ENCODE peak calls at places on chromosomes 3 and 15, in nine cellular contexts. D is stomach, V is esophagus squamous epithelium, S is lung, X is psoas muscle, E is mammary epithelial cell, C is HFF-Myc, U is foreskin fibroblast, R is heart right ventricle. J is an unnamed sample.

GRCh38 chr15:62241135-62241770 is 76.2 kb upstream of the C2CD4B start:
- DNase-seq in D (peak), V (no peak), S (no peak), X (no peak), E (peak), C (no peak), U (no peak), R (no peak), J (no peak)

GRCh38 chr3:178966299-178967183 is 105.1 kb downstream of the ZMAT3 start:
- DNase-seq in D (no peak), V (no peak), S (no peak), X (no peak), E (peak), C (peak), U (no peak), R (no peak), J (no peak)

GRCh38 chr3:58497074-58497473 is 5.2 kb downstream of the KCTD6 start:
- DNase-seq in D (no peak), V (no peak), S (no peak), X (no peak), E (peak), C (no peak), U (no peak), R (no peak), J (no peak)

GRCh38 chr3:63364495-63364894 is 86.4 kb downstream of the SYNPR start:
- DNase-seq in D (no peak), V (no peak), S (no peak), X (no peak), E (peak), C (no peak), U (peak), R (no peak), J (peak)

GRCh38 chr15:51227967-51228783 is 110.2 kb downstream of the CYP19A1 start:
- DNase-seq in D (no peak), V (no peak), S (no peak), X (no peak), E (peak), C (peak), U (peak), R (peak), J (peak)

GRCh38 chr3:138184994-138185393 is 2.1 kb upstream of the ARMC8 start:
- DNase-seq in D (no peak), V (no peak), S (no peak), X (no peak), E (peak), C (no peak), U (peak), R (no peak), J (no peak)

GRCh38 chr3:179948740-179949139 is 88.0 kb downstream of the PEX5L start:
- DNase-seq in D (no peak), V (no peak), S (no peak), X (no peak), E (no peak), C (no peak), U (no peak), R (no peak), J (no peak)

GRCh38 chr15:89731275-89731674 is 19.8 kb downstream of the MESP1 start:
- DNase-seq in D (no peak), V (no peak), S (no peak), X (no peak), E (no peak), C (no peak), U (no peak), R (no peak), J (no peak)

GRCh38 chr3:129052675-129053074 is 7.9 kb upstream of the GP9 start:
- DNase-seq in D (peak), V (no peak), S (no peak), X (no peak), E (no peak), C (no peak), U (no peak), R (peak), J (no peak)

GRCh38 chr3:126816956-126817777 is 113.1 kb downstream of the CHCHD6 start:
- DNase-seq in D (no peak), V (no peak), S (no peak), X (no peak), E (no peak), C (no peak), U (no peak), R (no peak), J (no peak)

GRCh38 chr3:87198774-87199173 is 28.3 kb upstream of the CHMP2B start:
- DNase-seq in D (no peak), V (no peak), S (no peak), X (no peak), E (no peak), C (no peak), U (no peak), R (no peak), J (no peak)

GRCh38 chr3:23959147-23959900 is 14.2 kb downstream of the NR1D2 start:
- DNase-seq in D (no peak), V (no peak), S (no peak), X (no peak), E (peak), C (peak), U (peak), R (no peak), J (peak)

GRCh38 chr3:151372063-151372820 is 12.3 kb downstream of the P2RY12 start:
- DNase-seq in D (no peak), V (no peak), S (no peak), X (no peak), E (no peak), C (no peak), U (no peak), R (no peak), J (no peak)

GRCh38 chr3:128931046-128931445 is 51.6 kb downstream of the ACAD9 start:
- DNase-seq in D (no peak), V (no peak), S (no peak), X (no peak), E (no peak), C (no peak), U (no peak), R (no peak), J (no peak)

GRCh38 chr15:49082960-49083359 is 36.7 kb upstream of the SECISBP2L start:
- DNase-seq in D (no peak), V (no peak), S (no peak), X (no peak), E (no peak), C (peak), U (peak), R (no peak), J (peak)

GRCh38 chr3:171184372-171184771 is 157.9 kb upstream of the SLC2A2 start:
- DNase-seq in D (no peak), V (no peak), S (no peak), X (no peak), E (no peak), C (no peak), U (no peak), R (no peak), J (no peak)

GRCh38 chr3:171185959-171186358 is 159.4 kb upstream of the SLC2A2 start:
- DNase-seq in D (no peak), V (no peak), S (no peak), X (no peak), E (no peak), C (no peak), U (no peak), R (no peak), J (no peak)

GRCh38 chr3:171185359-171185758 is 158.8 kb upstream of the SLC2A2 start:
- DNase-seq in D (no peak), V (no peak), S (no peak), X (no peak), E (no peak), C (no peak), U (no peak), R (no peak), J (no peak)

GRCh38 chr3:171181907-171182690 is 155.6 kb upstream of the SLC2A2 start:
- DNase-seq in D (no peak), V (no peak), S (no peak), X (no peak), E (peak), C (no peak), U (no peak), R (no peak), J (no peak)

GRCh38 chr3:171183042-171183441 is 156.5 kb upstream of the SLC2A2 start:
- DNase-seq in D (no peak), V (no peak), S (no peak), X (no peak), E (no peak), C (no peak), U (no peak), R (no peak), J (no peak)
- TF ChIP-seq CTCF in D (no peak), V (no peak), S (no peak), X (no peak), E (no peak), C (peak), U (no peak), R (no peak), J (peak)

DNA sequence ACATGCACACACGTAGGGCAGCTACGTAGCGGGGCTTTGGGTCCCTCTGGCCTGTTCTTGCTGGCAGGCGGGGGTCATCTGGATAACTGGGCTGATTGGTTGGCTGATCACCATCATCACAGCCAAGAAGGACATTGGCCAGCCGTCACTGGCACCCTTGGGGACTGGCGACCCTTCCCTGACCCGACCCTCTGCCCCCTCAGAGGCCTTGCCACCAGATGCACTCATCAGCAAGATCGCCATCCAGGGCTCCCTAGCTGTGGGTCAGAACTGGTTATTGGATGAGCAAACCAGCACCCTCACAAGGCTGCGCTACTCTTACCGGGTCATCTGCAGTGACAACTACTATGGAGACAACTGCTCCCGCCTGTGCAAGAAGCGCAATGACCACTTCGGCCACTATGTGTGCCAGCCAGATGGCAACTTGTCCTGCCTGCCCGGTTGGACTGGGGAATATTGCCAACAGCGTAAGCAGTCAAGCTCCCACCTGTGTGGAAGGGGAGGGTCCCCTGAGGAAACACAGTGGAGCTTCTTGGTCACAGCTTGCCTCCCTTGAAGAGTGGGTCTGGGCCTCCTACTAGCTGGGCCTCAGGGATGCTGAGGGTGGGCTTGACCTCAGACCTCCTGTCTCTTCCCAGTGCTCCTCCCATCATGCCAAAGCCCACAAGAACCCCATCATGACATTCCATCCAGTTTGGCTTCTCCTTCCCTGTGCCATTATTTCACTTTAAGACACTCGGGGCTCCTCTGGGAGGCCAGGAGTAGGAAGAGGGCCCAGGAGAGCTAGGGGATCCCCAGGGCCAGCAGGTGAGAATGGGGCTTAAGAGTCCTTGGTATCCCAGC is 2.4 kb downstream of the DLL4 start:
- DNase-seq in D (no peak), V (no peak), S (no peak), X (no peak), E (no peak), C (no peak), U (no peak), R (no peak), J (no peak)
- H3K4me3 ChIP-seq in D (peak), V (peak), S (peak), X (peak), E (no peak), C (peak), U (peak), R (peak), J (no peak)

GRCh38 chr15:25694238-25694584 is 168.9 kb downstream of the ATP10A start:
- DNase-seq in D (no peak), V (no peak), S (no peak), X (no peak), E (no peak), C (no peak), U (no peak), R (no peak), J (no peak)

GRCh38 chr15:25690673-25691543 is 172.2 kb downstream of the ATP10A start:
- DNase-seq in D (no peak), V (no peak), S (no peak), X (no peak), E (no peak), C (no peak), U (no peak), R (no peak), J (peak)

GRCh38 chr15:25689592-25689991 is 173.5 kb downstream of the ATP10A start:
- DNase-seq in D (no peak), V (no peak), S (no peak), X (no peak), E (no peak), C (no peak), U (no peak), R (no peak), J (no peak)

GRCh38 chr15:25693321-25694237 is 169.5 kb downstream of the ATP10A start:
- DNase-seq in D (no peak), V (no peak), S (no peak), X (no peak), E (no peak), C (no peak), U (no peak), R (no peak), J (no peak)

GRCh38 chr15:25691544-25692430 is 171.3 kb downstream of the ATP10A start:
- DNase-seq in D (no peak), V (no peak), S (no peak), X (no peak), E (no peak), C (no peak), U (no peak), R (no peak), J (no peak)
- TF ChIP-seq CTCF in D (no peak), V (no peak), S (no peak), X (peak), E (no peak), C (peak), U (peak), R (peak), J (peak)

DNA sequence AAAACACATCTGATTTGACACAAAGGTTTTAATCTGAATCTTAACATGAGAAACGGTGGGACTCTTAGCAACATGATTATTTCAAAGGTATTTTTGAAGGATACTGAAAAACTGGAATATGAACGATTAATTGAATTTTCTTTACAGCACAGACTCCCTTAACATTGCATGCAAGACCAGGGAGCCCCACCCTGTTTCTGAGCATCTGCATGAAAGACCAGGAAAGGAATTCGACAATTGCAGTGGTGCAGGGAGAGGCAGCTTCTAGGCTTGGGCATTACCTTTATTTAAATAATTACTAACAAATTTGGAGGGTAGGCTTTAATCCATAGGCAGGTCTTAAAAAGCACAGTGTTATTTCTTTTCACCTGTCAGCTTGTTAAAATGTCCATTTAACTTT is 240.6 kb upstream of the TOPAZ1 start:
- DNase-seq in D (no peak), V (no peak), S (no peak), X (no peak), E (no peak), C (no peak), U (no peak), R (no peak), J (no peak)
- H3K4me3 ChIP-seq in D (no peak), V (no peak), S (no peak), X (no peak), E (peak), C (no peak), U (peak), R (no peak), J (no peak)

DNA sequence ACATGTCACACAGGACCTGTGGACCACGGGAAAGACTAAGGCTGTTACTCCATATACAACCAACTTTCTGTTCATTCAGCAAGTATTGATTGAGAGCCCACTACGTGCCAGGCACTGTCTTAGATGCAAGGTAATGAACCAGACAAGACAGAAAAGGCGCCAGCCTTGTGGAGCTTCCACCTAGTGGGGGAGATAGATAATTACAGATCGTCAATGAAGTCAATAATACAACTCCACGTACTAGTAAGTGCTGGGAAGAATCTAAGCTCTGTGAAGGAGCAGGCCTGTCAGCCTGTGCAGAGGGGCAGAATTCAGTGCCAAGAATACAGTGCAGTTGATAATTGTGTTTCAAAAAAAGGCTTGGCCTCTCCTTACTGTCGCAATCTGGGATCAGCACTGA is 186.4 kb downstream of the FEZF2 start:
- DNase-seq in D (no peak), V (no peak), S (no peak), X (no peak), E (no peak), C (no peak), U (no peak), R (no peak), J (no peak)
- TF ChIP-seq CTCF in D (no peak), V (peak), S (no peak), X (peak), E (peak), C (peak), U (peak), R (peak), J (peak)

GRCh38 chr15:69119016-69119415 is 41.4 kb upstream of the GLCE start:
- DNase-seq in D (no peak), V (no peak), S (no peak), X (no peak), E (no peak), C (no peak), U (no peak), R (no peak), J (no peak)
- H3K4me3 ChIP-seq in D (no peak), V (no peak), S (no peak), X (no peak), E (no peak), C (no peak), U (no peak), R (no peak), J (no peak)

J was measured in AG09309.